ENCODE peak calls at places on chromosomes 5 and 9, in eight cellular contexts. E, Y, G, U, O, I, Q and Z are unnamed samples.

GRCh38 chr5:95730011-95730700 is 980 bp upstream of the RHOBTB3 start:
- DNase-seq in E (no peak), Y (no peak), G (no peak), U (no peak), O (no peak), I (no peak), Q (no peak), Z (no peak)

GRCh38 chr5:132681476-132681831 is 7.7 kb downstream of the IL4 start:
- DNase-seq in E (no peak), Y (no peak), G (no peak), U (no peak), O (no peak), I (no peak), Q (no peak), Z (no peak)

GRCh38 chr5:14356305-14356704 is 213.2 kb downstream of the TRIO start:
- DNase-seq in E (no peak), Y (no peak), G (no peak), U (no peak), O (no peak), I (no peak), Q (no peak), Z (no peak)

GRCh38 chr5:124132843-124133242 is 613.6 kb downstream of the ZNF608 start:
- DNase-seq in E (no peak), Y (no peak), G (no peak), U (no peak), O (no peak), I (no peak), Q (no peak), Z (no peak)

GRCh38 chr9:99015890-99016289 is 72.2 kb downstream of the COL15A1 start:
- DNase-seq in E (no peak), Y (no peak), G (no peak), U (no peak), O (no peak), I (no peak), Q (no peak), Z (no peak)

GRCh38 chr9:36218011-36218410 is 27.3 kb downstream of the CLTA start:
- DNase-seq in E (no peak), Y (no peak), G (no peak), U (no peak), O (no peak), I (no peak), Q (no peak), Z (no peak)

GRCh38 chr5:177301503-177302165 is 1.9 kb downstream of the RAB24 start:
- DNase-seq in E (no peak), Y (no peak), G (no peak), U (peak; percentile 65), O (no peak), I (no peak), Q (no peak), Z (peak; percentile 86)

GRCh38 chr5:32450952-32451351 is 6.4 kb upstream of the ZFR start:
- DNase-seq in E (peak; percentile 18), Y (peak; percentile 23), G (no peak), U (no peak), O (no peak), I (no peak), Q (no peak), Z (no peak)

GRCh38 chr9:86079421-86080111 is 19.8 kb downstream of the GOLM1 start:
- DNase-seq in E (peak; percentile 47), Y (no peak), G (no peak), U (no peak), O (no peak), I (no peak), Q (no peak), Z (no peak)

GRCh38 chr5:111461261-111461671 is 51.1 kb downstream of the STARD4 start:
- DNase-seq in E (peak; percentile 40), Y (no peak), G (no peak), U (no peak), O (no peak), I (no peak), Q (peak; percentile 36), Z (no peak)

GRCh38 chr9:17021379-17021970 is 113.4 kb upstream of the CNTLN start:
- DNase-seq in E (no peak), Y (no peak), G (no peak), U (no peak), O (no peak), I (no peak), Q (no peak), Z (no peak)

GRCh38 chr5:176355400-176356178 is 6.0 kb downstream of the KIAA1191 start:
- DNase-seq in E (no peak), Y (no peak), G (no peak), U (no peak), O (no peak), I (no peak), Q (no peak), Z (no peak)

DNA sequence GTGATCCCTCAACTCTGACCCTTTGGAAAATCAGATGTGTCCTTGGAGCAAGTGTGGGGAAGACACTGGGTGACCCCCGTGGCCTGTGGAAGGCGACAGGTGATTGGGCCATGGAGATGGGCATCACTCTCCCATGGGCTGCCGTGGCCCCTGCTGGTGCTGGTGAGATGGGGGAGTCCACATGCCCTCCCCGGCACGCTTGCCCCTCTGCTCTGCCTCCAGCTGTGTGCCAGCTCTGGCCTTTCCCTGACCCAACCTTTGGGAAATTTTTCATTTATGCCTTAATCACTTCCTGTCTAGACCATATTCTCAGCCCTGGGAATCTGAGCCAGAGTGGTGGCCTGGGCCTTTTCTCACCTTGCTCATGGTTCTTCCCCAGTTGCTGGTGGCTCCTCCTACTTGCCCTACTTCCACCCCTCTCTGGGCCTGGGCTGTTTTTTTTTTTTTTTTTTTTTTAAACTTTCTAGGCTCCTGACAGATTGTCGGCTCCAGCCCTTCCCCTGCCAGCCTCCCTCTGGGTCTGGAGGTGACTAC is 56.6 kb downstream of the RGS3 start:
- DNase-seq in E (peak; percentile 89), Y (no peak), G (no peak), U (no peak), O (no peak), I (no peak), Q (no peak), Z (peak; percentile 64)
- TF ChIP-seq EP300 in E (no peak), Y (no peak), G (no peak), U (no peak), O (no peak), I (no peak), Q (no peak), Z (no peak)

GRCh38 chr9:124222109-124222508 is 35.6 kb upstream of the NEK6 start:
- DNase-seq in E (no peak), Y (no peak), G (no peak), U (no peak), O (no peak), I (no peak), Q (no peak), Z (no peak)

GRCh38 chr9:124219290-124219605 is 38.5 kb upstream of the NEK6 start:
- DNase-seq in E (no peak), Y (no peak), G (no peak), U (peak; percentile 4), O (no peak), I (no peak), Q (no peak), Z (no peak)

GRCh38 chr9:124221685-124222084 is 36.1 kb upstream of the NEK6 start:
- DNase-seq in E (no peak), Y (no peak), G (no peak), U (no peak), O (no peak), I (no peak), Q (no peak), Z (no peak)

GRCh38 chr9:124218438-124219289 is 39.1 kb upstream of the NEK6 start:
- DNase-seq in E (peak; percentile 39), Y (peak; percentile 30), G (no peak), U (peak; percentile 74), O (peak; percentile 48), I (peak; percentile 67), Q (no peak), Z (peak; percentile 77)

DNA sequence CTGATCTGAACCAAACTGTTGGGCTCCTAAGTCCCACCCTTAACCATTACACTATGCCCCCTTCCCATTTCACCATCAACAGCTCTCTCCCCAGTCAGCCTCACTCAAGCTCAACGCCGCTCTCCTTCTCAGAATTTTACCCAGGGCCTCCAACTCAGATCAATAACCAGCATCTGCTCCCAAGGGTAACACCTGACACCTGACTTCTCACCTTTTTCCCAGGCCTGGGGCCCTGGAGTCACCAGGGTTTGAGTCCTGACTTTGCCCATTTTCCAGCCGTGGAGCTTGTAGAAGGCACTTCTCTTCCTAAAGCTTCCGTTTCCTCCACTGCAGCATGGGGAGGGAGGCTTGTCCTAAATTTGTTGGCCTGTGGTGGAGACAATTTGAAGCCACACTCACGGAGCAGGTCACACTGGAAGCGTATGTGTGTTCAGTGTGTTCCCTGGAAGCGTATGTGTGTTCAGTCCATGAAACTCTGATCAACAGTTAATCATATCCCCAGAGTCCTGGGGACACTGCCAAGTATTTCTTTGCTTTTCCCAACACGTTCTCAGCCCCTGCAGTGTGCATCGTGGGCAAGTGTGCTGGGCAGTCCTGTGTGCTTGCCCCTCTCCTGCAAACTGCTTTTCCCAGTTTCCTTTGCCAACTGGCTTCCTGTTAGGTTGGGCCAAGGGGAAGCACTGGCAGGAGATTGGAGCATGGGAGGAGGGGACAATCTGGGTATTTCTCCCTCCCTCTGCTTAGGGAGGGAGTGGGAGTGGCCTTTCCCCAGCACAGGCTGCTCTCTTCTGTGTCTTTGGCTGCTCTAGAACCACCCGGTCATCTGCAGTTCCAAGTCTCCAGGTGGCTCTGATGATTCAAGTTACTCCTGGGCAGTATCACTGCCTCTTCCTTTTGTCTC is 36.9 kb upstream of the NEK6 start:
- DNase-seq in E (peak; percentile 39), Y (peak; percentile 44), G (no peak), U (peak; percentile 65), O (no peak), I (no peak), Q (no peak), Z (peak; percentile 60)
- H3K4me1 ChIP-seq in E (peaks cover 34% of the 10 kb centered on the region), Y (peaks cover 85% of the 10 kb centered on the region), G (no peaks in the 10 kb centered on the region), U (peaks cover 14% of the 10 kb centered on the region), O (peaks cover 85% of the 10 kb centered on the region), I (peaks cover 47% of the 10 kb centered on the region), Q (no peaks in the 10 kb centered on the region), Z (peaks cover 48% of the 10 kb centered on the region)

GRCh38 chr9:38205279-38205678 is 136.3 kb upstream of the SHB start:
- DNase-seq in E (no peak), Y (no peak), G (no peak), U (no peak), O (no peak), I (no peak), Q (no peak), Z (no peak)
- TF ChIP-seq EP300 in E (no peak), Y (no peak), G (no peak), U (no peak), O (no peak), I (no peak), Q (no peak), Z (no peak)

GRCh38 chr9:113572076-113572861 is 108.7 kb downstream of the RGS3 start:
- DNase-seq in E (no peak), Y (no peak), G (peak; percentile 28), U (peak; percentile 42), O (no peak), I (peak; percentile 47), Q (no peak), Z (no peak)

GRCh38 chr9:113573303-113573958 is 109.9 kb downstream of the RGS3 start:
- DNase-seq in E (no peak), Y (no peak), G (peak; percentile 13), U (peak; percentile 34), O (no peak), I (no peak), Q (no peak), Z (no peak)

GRCh38 chr9:113570749-113571711 is 107.5 kb downstream of the RGS3 start:
- DNase-seq in E (no peak), Y (no peak), G (peak; percentile 4), U (peak; percentile 33), O (no peak), I (peak; percentile 20), Q (no peak), Z (peak; percentile 6)

GRCh38 chr9:113574381-113575262 is 111.1 kb downstream of the RGS3 start:
- DNase-seq in E (no peak), Y (no peak), G (peak; percentile 27), U (peak; percentile 48), O (no peak), I (no peak), Q (no peak), Z (no peak)

GRCh38 chr9:113573959-113574352 is 110.4 kb downstream of the RGS3 start:
- DNase-seq in E (no peak), Y (no peak), G (no peak), U (no peak), O (no peak), I (no peak), Q (no peak), Z (no peak)
- H3K4me1 ChIP-seq in E (peaks cover 38% of the 10 kb centered on the region), Y (peaks cover 35% of the 10 kb centered on the region), G (peaks cover 5% of the 10 kb centered on the region), U (peaks cover 31% of the 10 kb centered on the region), O (peaks cover 28% of the 10 kb centered on the region), I (peaks cover 46% of the 10 kb centered on the region), Q (peaks cover 14% of the 10 kb centered on the region), Z (peaks cover 14% of the 10 kb centered on the region)